ENCODE peak calls at places on chromosome 19, in eight cellular contexts. One of them, this sample, is unnamed.

GRCh38 chr19:49512970-49513745 is 697 bp downstream of the FCGRT start:
- DNase-seq in K562: peak; percentile 72
- DNase-seq in A549: no peak
- DNase-seq in body of pancreas: peak; percentile 61
- DNase-seq in transverse colon: peak; percentile 75
- DNase-seq in tibial nerve: peak; percentile 46
- DNase-seq in IMR-90: no peak
- DNase-seq in ovary: peak; percentile 76
- DNase-seq in this sample: peak; percentile 73

GRCh38 chr19:29812080-29812880 is 489 bp downstream of the CCNE1 start:
- DNase-seq in K562: peak; percentile 64
- DNase-seq in A549: no peak
- DNase-seq in body of pancreas: no peak
- DNase-seq in transverse colon: peak; percentile 43
- DNase-seq in tibial nerve: no peak
- DNase-seq in IMR-90: no peak
- DNase-seq in ovary: peak; percentile 56
- DNase-seq in this sample: peak; percentile 61

GRCh38 chr19:15452111-15453047 is 2.6 kb upstream of the WIZ start:
- DNase-seq in K562: peak; percentile 99
- DNase-seq in A549: peak; percentile 86
- DNase-seq in body of pancreas: peak; percentile 91
- DNase-seq in transverse colon: peak; percentile 89
- DNase-seq in tibial nerve: peak; percentile 90
- DNase-seq in IMR-90: peak; percentile 58
- DNase-seq in ovary: peak; percentile 92
- DNase-seq in this sample: peak; percentile 96

GRCh38 chr19:39660661-39661060 is 4.9 kb downstream of the LGALS16 start:
- DNase-seq in K562: no peak
- DNase-seq in A549: no peak
- DNase-seq in body of pancreas: no peak
- DNase-seq in transverse colon: no peak
- DNase-seq in tibial nerve: no peak
- DNase-seq in IMR-90: no peak
- DNase-seq in ovary: no peak
- DNase-seq in this sample: no peak

GRCh38 chr19:13834308-13834790 is 39.1 kb downstream of the ZSWIM4 start:
- DNase-seq in K562: no peak
- DNase-seq in A549: peak; percentile 87
- DNase-seq in body of pancreas: no peak
- DNase-seq in transverse colon: no peak
- DNase-seq in tibial nerve: no peak
- DNase-seq in IMR-90: peak; percentile 76
- DNase-seq in ovary: no peak
- DNase-seq in this sample: no peak

GRCh38 chr19:44943801-44944249 is 1.8 kb downstream of the APOC4 start:
- DNase-seq in K562: peak; percentile 75
- DNase-seq in A549: no peak
- DNase-seq in body of pancreas: peak; percentile 75
- DNase-seq in transverse colon: peak; percentile 60
- DNase-seq in tibial nerve: peak; percentile 41
- DNase-seq in IMR-90: no peak
- DNase-seq in ovary: no peak
- DNase-seq in this sample: peak; percentile 90

GRCh38 chr19:39284032-39284431 is 12.2 kb upstream of the IFNL1 start:
- DNase-seq in K562: no peak
- DNase-seq in A549: no peak
- DNase-seq in body of pancreas: no peak
- DNase-seq in transverse colon: no peak
- DNase-seq in tibial nerve: no peak
- DNase-seq in IMR-90: no peak
- DNase-seq in ovary: no peak
- DNase-seq in this sample: no peak

GRCh38 chr19:512548-513365 is 5.5 kb downstream of the TPGS1 start:
- DNase-seq in K562: no peak
- DNase-seq in A549: no peak
- DNase-seq in body of pancreas: no peak
- DNase-seq in transverse colon: no peak
- DNase-seq in tibial nerve: no peak
- DNase-seq in IMR-90: no peak
- DNase-seq in ovary: peak; percentile 34
- DNase-seq in this sample: no peak

GRCh38 chr19:29004796-29005195 is 208.2 kb downstream of the UQCRFS1 start:
- DNase-seq in K562: no peak
- DNase-seq in A549: no peak
- DNase-seq in body of pancreas: no peak
- DNase-seq in transverse colon: no peak
- DNase-seq in tibial nerve: no peak
- DNase-seq in IMR-90: no peak
- DNase-seq in ovary: no peak
- DNase-seq in this sample: no peak

GRCh38 chr19:38840583-38840968 is 9.0 kb upstream of the ECH1 start:
- DNase-seq in K562: no peak
- DNase-seq in A549: no peak
- DNase-seq in body of pancreas: peak; percentile 67
- DNase-seq in transverse colon: no peak
- DNase-seq in tibial nerve: no peak
- DNase-seq in IMR-90: no peak
- DNase-seq in ovary: no peak
- DNase-seq in this sample: peak; percentile 21

GRCh38 chr19:715347-715746 is 6.6 kb downstream of the PALM start:
- DNase-seq in K562: no peak
- DNase-seq in A549: no peak
- DNase-seq in body of pancreas: no peak
- DNase-seq in transverse colon: no peak
- DNase-seq in tibial nerve: no peak
- DNase-seq in IMR-90: no peak
- DNase-seq in ovary: no peak
- DNase-seq in this sample: no peak

GRCh38 chr19:38892841-38893240 is 6.6 kb downstream of the SIRT2 start:
- DNase-seq in K562: no peak
- DNase-seq in A549: no peak
- DNase-seq in body of pancreas: no peak
- DNase-seq in transverse colon: no peak
- DNase-seq in tibial nerve: no peak
- DNase-seq in IMR-90: no peak
- DNase-seq in ovary: no peak
- DNase-seq in this sample: no peak

GRCh38 chr19:37905936-37906867 is at the start of gene WDR87:
- DNase-seq in K562: peak; percentile 73
- DNase-seq in A549: peak; percentile 64
- DNase-seq in body of pancreas: peak; percentile 60
- DNase-seq in transverse colon: peak; percentile 55
- DNase-seq in tibial nerve: no peak
- DNase-seq in IMR-90: no peak
- DNase-seq in ovary: no peak
- DNase-seq in this sample: peak; percentile 51

GRCh38 chr19:29623726-29624488 is 17.8 kb downstream of the POP4 start:
- DNase-seq in K562: peak; percentile 43
- DNase-seq in A549: no peak
- DNase-seq in body of pancreas: no peak
- DNase-seq in transverse colon: peak; percentile 25
- DNase-seq in tibial nerve: no peak
- DNase-seq in IMR-90: no peak
- DNase-seq in ovary: no peak
- DNase-seq in this sample: no peak

GRCh38 chr19:40553885-40554857 is 22.5 kb upstream of the SHKBP1 start:
- DNase-seq in K562: no peak
- DNase-seq in A549: no peak
- DNase-seq in body of pancreas: no peak
- DNase-seq in transverse colon: no peak
- DNase-seq in tibial nerve: no peak
- DNase-seq in IMR-90: no peak
- DNase-seq in ovary: no peak
- DNase-seq in this sample: no peak

GRCh38 chr19:5246554-5247155 is 94.0 kb downstream of the PTPRS start:
- DNase-seq in K562: no peak
- DNase-seq in A549: no peak
- DNase-seq in body of pancreas: no peak
- DNase-seq in transverse colon: no peak
- DNase-seq in tibial nerve: no peak
- DNase-seq in IMR-90: no peak
- DNase-seq in ovary: no peak
- DNase-seq in this sample: no peak

GRCh38 chr19:39936020-39936419 is 1.6 kb upstream of the FCGBP start:
- DNase-seq in K562: no peak
- DNase-seq in A549: peak; percentile 65
- DNase-seq in body of pancreas: no peak
- DNase-seq in transverse colon: peak; percentile 40
- DNase-seq in tibial nerve: no peak
- DNase-seq in IMR-90: no peak
- DNase-seq in ovary: no peak
- DNase-seq in this sample: no peak

GRCh38 chr19:46789371-46789770 is 977 bp upstream of the SLC1A5 start:
- DNase-seq in K562: no peak
- DNase-seq in A549: no peak
- DNase-seq in body of pancreas: no peak
- DNase-seq in transverse colon: no peak
- DNase-seq in tibial nerve: no peak
- DNase-seq in IMR-90: no peak
- DNase-seq in ovary: no peak
- DNase-seq in this sample: no peak
- H3K4me3 ChIP-seq in K562: no peak overlapping the region
- H3K4me3 ChIP-seq in A549: no peak overlapping the region
- H3K4me3 ChIP-seq in body of pancreas: no peak overlapping the region
- H3K4me3 ChIP-seq in transverse colon: no peak overlapping the region
- H3K4me3 ChIP-seq in tibial nerve: no peak overlapping the region
- H3K4me3 ChIP-seq in IMR-90: no peak overlapping the region
- H3K4me3 ChIP-seq in ovary: no peak overlapping the region
- H3K4me3 ChIP-seq in this sample: no peak overlapping the region

DNA sequence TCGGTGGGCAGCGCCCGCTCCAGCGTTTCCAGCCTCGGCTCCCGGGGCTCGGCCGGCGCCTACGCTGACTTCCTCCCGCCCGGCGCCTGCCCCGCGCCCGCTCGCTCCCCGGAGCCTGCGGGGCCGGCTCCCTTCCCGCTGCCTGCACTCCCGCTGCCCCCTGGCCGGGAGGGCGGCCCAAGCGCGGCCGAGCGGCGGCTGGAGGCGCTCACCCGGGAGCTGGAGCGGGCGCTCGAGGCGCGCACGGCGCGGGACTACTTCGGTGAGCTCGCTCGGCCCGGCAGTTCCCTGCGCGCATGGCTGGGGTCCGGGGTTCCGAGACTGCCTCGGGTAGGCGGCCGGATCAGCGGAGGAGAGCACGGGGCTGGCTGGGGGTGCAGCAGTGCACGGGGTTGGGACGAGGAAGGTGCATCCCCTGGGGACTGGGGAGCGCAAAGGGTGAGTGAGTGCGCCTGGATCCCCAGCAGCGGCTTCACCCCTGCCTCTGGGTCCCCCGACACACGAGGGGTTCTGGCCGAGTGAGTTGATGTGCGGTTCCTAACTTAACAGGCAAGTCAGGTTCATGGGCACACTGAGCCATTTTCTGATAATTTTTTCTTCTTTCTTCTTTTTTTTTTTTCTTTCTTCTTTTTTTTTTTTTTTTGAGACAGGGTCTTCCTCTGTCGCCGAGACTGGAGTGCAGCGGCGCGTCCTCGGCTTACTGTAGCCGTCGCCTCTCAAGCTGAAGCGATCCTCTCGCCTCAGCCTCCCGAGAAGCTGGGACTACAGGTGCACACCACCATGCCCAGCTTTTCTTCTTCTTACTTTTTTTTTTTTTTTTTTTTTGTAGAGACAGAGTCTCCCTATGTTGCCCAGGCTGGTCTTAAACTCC is 1.1 kb downstream of the WTIP start:
- DNase-seq in K562: no peak
- DNase-seq in A549: peak; percentile 64
- DNase-seq in body of pancreas: no peak
- DNase-seq in transverse colon: no peak
- DNase-seq in tibial nerve: no peak
- DNase-seq in IMR-90: peak; percentile 37
- DNase-seq in ovary: peak; percentile 49
- DNase-seq in this sample: peak; percentile 62
- H3K27ac ChIP-seq in K562: no peak overlapping the region
- H3K27ac ChIP-seq in A549: peak overlapping the region; percentile 91
- H3K27ac ChIP-seq in body of pancreas: no peak overlapping the region
- H3K27ac ChIP-seq in transverse colon: peak overlapping the region; percentile 75
- H3K27ac ChIP-seq in tibial nerve: peak overlapping the region; percentile 65
- H3K27ac ChIP-seq in IMR-90: peak overlapping the region; percentile 36
- H3K27ac ChIP-seq in ovary: peak overlapping the region; percentile 86
- H3K27ac ChIP-seq in this sample: peak overlapping the region; percentile 40

GRCh38 chr19:48255376-48256303 is at the start of gene CARD8:
- DNase-seq in K562: peak; percentile 68
- DNase-seq in A549: peak; percentile 93
- DNase-seq in body of pancreas: peak; percentile 88
- DNase-seq in transverse colon: peak; percentile 87
- DNase-seq in tibial nerve: peak; percentile 75
- DNase-seq in IMR-90: peak; percentile 88
- DNase-seq in ovary: peak; percentile 73
- DNase-seq in this sample: peak; percentile 86
- TF ChIP-seq POLR2A in K562: peak; percentile 97
- TF ChIP-seq POLR2A in A549: peak; percentile 53
- TF ChIP-seq POLR2A in body of pancreas: no peak
- TF ChIP-seq POLR2A in transverse colon: peak; percentile 82
- TF ChIP-seq POLR2A in tibial nerve: no peak
- TF ChIP-seq POLR2A in IMR-90: peak; percentile 56
- TF ChIP-seq POLR2A in ovary: no peak
- TF ChIP-seq POLR2A in this sample: peak; percentile 69

GRCh38 chr19:55216461-55217198 is 7.3 kb upstream of the PTPRH start:
- DNase-seq in K562: peak; percentile 88
- DNase-seq in A549: peak; percentile 99
- DNase-seq in body of pancreas: peak; percentile 91
- DNase-seq in transverse colon: peak; percentile 86
- DNase-seq in tibial nerve: peak; percentile 73
- DNase-seq in IMR-90: peak; percentile 100
- DNase-seq in ovary: peak; percentile 72
- DNase-seq in this sample: peak; percentile 81
- H3K4me3 ChIP-seq in K562: peak overlapping the region; percentile 57
- H3K4me3 ChIP-seq in A549: peak overlapping the region; percentile 51
- H3K4me3 ChIP-seq in body of pancreas: peak overlapping the region; percentile 33
- H3K4me3 ChIP-seq in transverse colon: peak overlapping the region; percentile 35
- H3K4me3 ChIP-seq in tibial nerve: no peak overlapping the region
- H3K4me3 ChIP-seq in IMR-90: peak overlapping the region; percentile 25
- H3K4me3 ChIP-seq in ovary: peak overlapping the region; percentile 17
- H3K4me3 ChIP-seq in this sample: peak overlapping the region; percentile 49

This sample was measured in right lobe of liver.